ENCODE peak calls at places on chromosomes 13 and 19, in four cellular contexts. I is thyroid gland, V is heart left ventricle, N is psoas muscle. A is an unnamed sample.

GRCh38 chr19:6030214-6030507 is 52.2 kb upstream of the RANBP3 start:
- DNase-seq in N (no peak), I (no peak), V (no peak), A (no peak)

GRCh38 chr19:8731428-8732169 is 10.2 kb downstream of the OR2Z1 start:
- DNase-seq in V (no peak), N (no peak), I (no peak), A (no peak)

GRCh38 chr13:101757446-101758039 is 305.1 kb downstream of the ITGBL1 start:
- DNase-seq in I (no peak), N (no peak), V (no peak), A (no peak)

GRCh38 chr19:12723643-12724426 is at the start of gene TNPO2:
- DNase-seq in N (peak; percentile 53), I (peak; percentile 41), V (peak; percentile 79), A (no peak)

GRCh38 chr19:40466219-40467006 is at the start of gene SPTBN4:
- DNase-seq in I (peak; percentile 48), N (peak; percentile 53), V (peak; percentile 67), A (peak; percentile 75)

GRCh38 chr19:47660435-47660832 is 51.5 kb downstream of the BICRA start:
- DNase-seq in V (no peak), I (no peak), N (no peak), A (peak; percentile 12)

GRCh38 chr13:25214371-25215252 is 42.5 kb upstream of the AMER2 start:
- DNase-seq in I (no peak), N (no peak), V (no peak), A (no peak)

GRCh38 chr19:13012690-13013608 is 17.7 kb downstream of the NFIX start:
- DNase-seq in N (peak; percentile 84), I (no peak), V (no peak), A (no peak)

GRCh38 chr13:112193463-112194166 is 126.7 kb downstream of the SOX1 start:
- DNase-seq in V (no peak), I (no peak), N (no peak), A (no peak)

GRCh38 chr13:91123456-91124127 is 223.9 kb upstream of the MIR17HG start:
- DNase-seq in V (no peak), N (no peak), I (no peak), A (no peak)

GRCh38 chr13:35723061-35723461 is 246.6 kb upstream of the MAB21L1 start:
- DNase-seq in I (no peak), N (peak; percentile 41), V (no peak), A (no peak)

GRCh38 chr19:17070912-17071311 is 4.3 kb downstream of the HAUS8 start:
- DNase-seq in N (no peak), I (no peak), V (no peak), A (no peak)
- H3K4me1 ChIP-seq in N (peaks cover 7% of the 10 kb centered on the region), I (peaks cover 7% of the 10 kb centered on the region), V (peaks cover 8% of the 10 kb centered on the region), A (peaks cover 22% of the 10 kb centered on the region)

GRCh38 chr19:2324220-2324948 is 4.0 kb downstream of the LSM7 start:
- DNase-seq in I (no peak), V (no peak), N (no peak), A (no peak)
- H3K4me3 ChIP-seq in I (no peak overlapping the region), V (no peak overlapping the region), N (no peak overlapping the region), A (no peak overlapping the region)

GRCh38 chr13:77312311-77312710 is 14.6 kb downstream of the MYCBP2 start:
- DNase-seq in I (no peak), N (no peak), V (no peak), A (no peak)

GRCh38 chr13:77319536-77319935 is 7.4 kb downstream of the MYCBP2 start:
- DNase-seq in V (no peak), I (no peak), N (no peak), A (no peak)

GRCh38 chr13:77318741-77319140 is 8.2 kb downstream of the MYCBP2 start:
- DNase-seq in V (no peak), I (no peak), N (no peak), A (no peak)

GRCh38 chr13:77313923-77314322 is 13.0 kb downstream of the MYCBP2 start:
- DNase-seq in I (no peak), N (no peak), V (no peak), A (no peak)

GRCh38 chr13:77316430-77316829 is 10.5 kb downstream of the MYCBP2 start:
- DNase-seq in I (no peak), N (no peak), V (no peak), A (no peak)
- H3K4me1 ChIP-seq in I (no peaks in the 10 kb centered on the region), N (peaks cover 35% of the 10 kb centered on the region), V (peaks cover 15% of the 10 kb centered on the region), A (peaks cover 29% of the 10 kb centered on the region)

DNA sequence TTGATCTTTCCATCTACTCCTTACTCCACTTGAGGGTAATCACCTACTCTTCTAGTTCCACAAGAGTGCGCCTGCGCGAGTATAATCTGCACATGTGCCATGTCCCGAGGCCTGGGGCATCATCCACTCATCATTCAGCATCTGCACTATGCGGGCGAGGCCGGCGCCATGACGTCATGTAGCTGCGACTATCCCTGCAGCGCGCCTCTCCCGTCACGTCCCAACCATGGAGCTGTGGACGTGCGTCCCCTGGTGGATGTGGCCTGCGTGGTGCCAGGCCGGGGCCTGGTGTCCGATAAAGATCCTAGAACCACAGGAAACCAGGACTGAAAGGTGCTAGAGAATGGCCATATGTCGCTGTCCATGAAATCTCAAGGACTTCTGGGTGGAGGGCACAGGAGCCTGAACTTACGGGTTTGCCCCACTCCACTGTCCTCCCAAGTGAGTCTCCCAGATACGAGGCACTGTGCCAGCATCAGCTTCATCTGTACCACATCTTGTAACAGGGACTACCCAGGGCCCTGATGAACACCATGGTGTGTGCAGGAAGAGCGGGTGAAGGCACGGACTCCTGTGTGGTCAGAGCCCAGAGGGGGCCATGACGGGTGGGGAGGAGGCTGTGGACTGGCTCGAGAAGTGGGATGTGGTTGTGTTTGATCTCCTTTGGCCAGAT is 2.7 kb upstream of the KLK2 start:
- DNase-seq in I (no peak), V (no peak), N (no peak), A (no peak)
- H3K4me3 ChIP-seq in I (no peak overlapping the region), V (no peak overlapping the region), N (no peak overlapping the region), A (no peak overlapping the region)

GRCh38 chr13:33191425-33192221 is 93.9 kb downstream of the STARD13 start:
- DNase-seq in I (no peak), V (no peak), N (no peak), A (no peak)
- H3K4me1 ChIP-seq in I (peaks cover 41% of the 10 kb centered on the region), V (peaks cover 64% of the 10 kb centered on the region), N (peaks cover 11% of the 10 kb centered on the region), A (peaks cover 65% of the 10 kb centered on the region)

DNA sequence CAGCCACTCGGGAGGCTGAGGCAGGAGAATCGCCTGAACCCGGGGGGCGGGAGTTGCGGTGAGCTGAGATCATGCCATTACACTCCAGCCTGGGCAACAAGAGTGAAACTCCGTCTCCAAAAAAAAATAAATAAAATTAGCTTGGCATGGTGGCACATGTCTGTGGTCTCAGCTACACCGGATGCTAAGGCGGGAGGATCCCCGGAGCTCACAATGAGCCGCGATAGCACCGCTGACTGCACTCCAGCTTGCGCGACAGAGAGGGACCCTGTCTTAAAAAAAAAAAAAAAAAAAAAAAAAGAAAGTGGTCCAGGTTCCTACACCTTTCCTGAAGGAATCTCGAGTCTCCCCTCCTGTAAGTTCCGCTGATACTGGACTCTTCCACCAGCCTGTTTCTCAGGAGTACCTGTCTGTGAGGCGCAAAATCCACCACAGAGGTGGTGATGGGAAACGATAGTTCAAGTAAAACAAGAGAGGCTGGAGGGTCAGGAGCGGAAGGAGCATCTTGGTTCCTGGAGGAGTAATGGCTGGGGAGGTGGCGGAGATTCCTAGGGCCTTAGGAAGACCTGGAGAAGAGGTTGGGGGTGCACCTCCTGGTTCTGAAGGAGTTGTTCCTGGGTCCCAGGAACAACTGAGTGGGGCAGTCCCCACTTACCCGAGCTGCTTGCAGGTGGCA is 468 bp downstream of the FUT1 start:
- DNase-seq in N (no peak), V (no peak), I (no peak), A (no peak)
- H3K4me3 ChIP-seq in N (peak overlapping the region; percentile 57), V (peak overlapping the region; percentile 60), I (peak overlapping the region; percentile 36), A (peak overlapping the region; percentile 61)

GRCh38 chr19:4660181-4660791 is 9.9 kb downstream of the MYDGF start:
- DNase-seq in V (no peak), I (no peak), N (no peak), A (no peak)
- H3K4me1 ChIP-seq in V (no peaks in the 10 kb centered on the region), I (no peaks in the 10 kb centered on the region), N (no peaks in the 10 kb centered on the region), A (no peaks in the 10 kb centered on the region)

DNA sequence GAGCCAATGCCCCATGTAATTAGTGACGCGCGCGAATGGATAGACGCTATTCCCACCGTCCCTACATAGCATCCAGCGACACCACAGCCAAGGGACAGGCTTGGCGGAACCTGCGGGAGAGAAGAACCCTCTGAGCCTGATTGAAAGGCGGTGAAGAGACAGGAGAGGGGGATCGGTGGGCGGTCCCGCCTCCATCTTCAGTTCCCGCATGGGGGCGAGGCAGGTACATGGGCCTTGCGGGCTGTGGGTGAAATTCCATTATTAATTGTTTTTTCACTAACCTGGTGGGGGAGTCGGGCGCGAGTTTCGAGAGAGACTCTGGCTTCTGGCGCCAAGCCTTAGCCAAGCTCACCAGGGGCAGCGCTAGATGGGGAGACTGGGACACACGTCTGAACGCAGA is 8.4 kb upstream of the TEX101 start:
- DNase-seq in I (no peak), N (no peak), V (no peak), A (no peak)
- H3K4me3 ChIP-seq in I (no peak overlapping the region), N (no peak overlapping the region), V (no peak overlapping the region), A (no peak overlapping the region)

A was measured in lower lobe of right lung.